ENCODE peak calls at places on chromosomes 3 and 15, in four cellular contexts. P is A549, L is ovary, Q is heart left ventricle. J is an unnamed sample. For H3K4me1, the result is how much of the 10 kb centered on the place peaks cover.

GRCh38 chr3:119524931-119525662 is 26.8 kb downstream of the TIMMDC1 start:
- DNase-seq in P (no peak), L (no peak), Q (no peak), J (no peak)

GRCh38 chr3:62184559-62184958 is 188.8 kb downstream of the FEZF2 start:
- DNase-seq in P (no peak), L (peak), Q (no peak), J (no peak)

GRCh38 chr3:128349963-128350599 is 116.6 kb downstream of the DNAJB8 start:
- DNase-seq in P (no peak), L (no peak), Q (no peak), J (peak)

GRCh38 chr15:62824111-62824737 is 218.3 kb upstream of the TPM1 start:
- DNase-seq in P (peak), L (no peak), Q (no peak), J (no peak)

GRCh38 chr3:17330660-17331059 is 411.8 kb downstream of the TBC1D5 start:
- DNase-seq in P (no peak), L (no peak), Q (no peak), J (no peak)

GRCh38 chr15:37125143-37125542 is 24.8 kb upstream of the MEIS2 start:
- DNase-seq in P (no peak), L (no peak), Q (no peak), J (no peak)

GRCh38 chr15:95875141-95875643 is 455.3 kb upstream of the NR2F2 start:
- DNase-seq in P (no peak), L (peak), Q (peak), J (peak)

GRCh38 chr3:156543043-156543555 is 11.8 kb downstream of the SSR3 start:
- DNase-seq in P (no peak), L (no peak), Q (no peak), J (no peak)

GRCh38 chr15:74967670-74968069 is 11.1 kb upstream of the RPP25 start:
- DNase-seq in P (no peak), L (no peak), Q (no peak), J (no peak)

GRCh38 chr3:27613846-27614500 is 108.2 kb downstream of the EOMES start:
- DNase-seq in P (no peak), L (no peak), Q (no peak), J (no peak)

GRCh38 chr3:194573680-194574437 is 59.4 kb downstream of the TMEM44 start:
- DNase-seq in P (peak), L (no peak), Q (peak), J (no peak)

GRCh38 chr15:65044724-65045481 is at the start of gene SLC51B:
- DNase-seq in P (peak), L (no peak), Q (peak), J (no peak)

GRCh38 chr3:42300013-42300412 is 34.0 kb upstream of the CCK start:
- DNase-seq in P (peak), L (no peak), Q (peak), J (no peak)

GRCh38 chr3:164477403-164477802 is 600.9 kb downstream of the SI start:
- DNase-seq in P (no peak), L (no peak), Q (no peak), J (no peak)

GRCh38 chr3:188769833-188770232 is 401.9 kb upstream of the TPRG1 start:
- DNase-seq in P (no peak), L (no peak), Q (no peak), J (no peak)

GRCh38 chr3:111801697-111802655 is 57.1 kb upstream of the PHLDB2 start:
- DNase-seq in P (peak), L (peak), Q (no peak), J (peak)

GRCh38 chr3:8571256-8571655 is 69.6 kb downstream of the LMCD1 start:
- DNase-seq in P (no peak), L (no peak), Q (no peak), J (no peak)

GRCh38 chr15:41870689-41871081 is 23.2 kb downstream of the SPTBN5 start:
- DNase-seq in P (no peak), L (no peak), Q (no peak), J (no peak)

GRCh38 chr15:82105458-82106205 is 59.8 kb upstream of the MEX3B start:
- DNase-seq in P (no peak), L (no peak), Q (no peak), J (no peak)

GRCh38 chr3:194265505-194265892 is 85.6 kb downstream of the CPN2 start:
- DNase-seq in P (no peak), L (peak), Q (peak), J (peak)

GRCh38 chr3:114550155-114550554 is 256.3 kb downstream of the TIGIT start:
- DNase-seq in P (peak), L (no peak), Q (no peak), J (no peak)

GRCh38 chr3:165742351-165742750 is 94.9 kb downstream of the BCHE start:
- DNase-seq in P (no peak), L (no peak), Q (no peak), J (no peak)

GRCh38 chr15:48695088-48695834 is 49.8 kb upstream of the FBN1 start:
- DNase-seq in P (no peak), L (no peak), Q (no peak), J (no peak)

GRCh38 chr3:31008986-31009385 is 114.5 kb upstream of the GADL1 start:
- DNase-seq in P (no peak), L (no peak), Q (no peak), J (no peak)

GRCh38 chr3:40951636-40952035 is 247.7 kb upstream of the CTNNB1 start:
- DNase-seq in P (no peak), L (no peak), Q (no peak), J (no peak)

GRCh38 chr3:10848261-10848660 is 32.2 kb downstream of the SLC6A11 start:
- DNase-seq in P (no peak), L (no peak), Q (no peak), J (no peak)

GRCh38 chr3:12759693-12760565 is 870 bp upstream of the TMEM40 start:
- DNase-seq in P (no peak), L (no peak), Q (no peak), J (no peak)

GRCh38 chr15:74988007-74988800 is 7.2 kb upstream of the SCAMP5 start:
- DNase-seq in P (peak), L (no peak), Q (no peak), J (no peak)

GRCh38 chr3:68931406-68932149 is 769 bp downstream of the TAFA4 start:
- DNase-seq in P (no peak), L (no peak), Q (no peak), J (no peak)

GRCh38 chr3:129418041-129418973 is 10.1 kb downstream of the EFCAB12 start:
- DNase-seq in P (no peak), L (peak), Q (no peak), J (no peak)

GRCh38 chr15:58900628-58901027 is 32.9 kb downstream of the SLTM start:
- DNase-seq in P (no peak), L (no peak), Q (no peak), J (no peak)

GRCh38 chr3:55725681-55726500 is 238.8 kb upstream of the WNT5A start:
- DNase-seq in P (no peak), L (no peak), Q (no peak), J (no peak)

GRCh38 chr3:9826815-9827574 is 16.8 kb downstream of the RPUSD3 start:
- DNase-seq in P (peak), L (no peak), Q (no peak), J (no peak)
- TF ChIP-seq POLR2A in P (no peak), L (no peak), Q (no peak), J (no peak)

DNA sequence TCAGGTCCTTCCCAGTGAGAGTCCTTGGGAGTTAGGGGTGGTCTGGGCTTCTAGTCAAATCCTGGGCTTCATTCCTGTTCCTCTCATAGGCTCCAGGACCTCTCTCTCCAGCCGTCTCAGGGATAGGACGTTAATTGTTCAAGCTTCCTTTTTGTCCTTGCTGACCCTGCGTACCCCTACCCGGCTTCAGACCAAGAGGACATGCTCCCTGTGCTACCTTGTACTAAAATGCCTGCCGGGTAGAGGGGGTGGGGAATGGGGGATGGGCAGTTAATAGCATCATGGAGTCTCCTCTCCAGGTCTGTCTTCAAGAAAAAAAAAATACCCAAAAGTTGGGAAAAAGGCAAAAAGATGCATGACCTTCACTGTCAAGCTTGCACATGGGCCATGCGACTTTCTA is 36.5 kb upstream of the GALNT15 start:
- DNase-seq in P (no peak), L (no peak), Q (no peak), J (no peak)
- H3K4me1 ChIP-seq in P (under half), L (under half), Q (under half), J (half or more)

GRCh38 chr3:186788482-186789370 is 5.3 kb downstream of the EIF4A2 start:
- DNase-seq in P (no peak), L (no peak), Q (no peak), J (no peak)
- TF ChIP-seq POLR2A in P (no peak), L (no peak), Q (no peak), J (no peak)

GRCh38 chr15:70099167-70099965 is 1.6 kb upstream of the TLE3 start:
- DNase-seq in P (peak), L (peak), Q (peak), J (peak)
- H3K4me1 ChIP-seq in P (under half), L (under half), Q (under half), J (under half)

GRCh38 chr3:50235716-50236483 is at the start of gene GNAI2:
- DNase-seq in P (peak), L (peak), Q (peak), J (peak)
- TF ChIP-seq POLR2A in P (peak), L (peak), Q (peak), J (peak)

GRCh38 chr15:52523192-52523591 is 5.5 kb downstream of the MYO5A start:
- DNase-seq in P (no peak), L (no peak), Q (no peak), J (no peak)
- H3K4me1 ChIP-seq in P (under half), L (under half), Q (under half), J (under half)

GRCh38 chr15:40846846-40847224 is 3.0 kb downstream of the SPINT1 start:
- DNase-seq in P (no peak), L (no peak), Q (no peak), J (no peak)

GRCh38 chr15:40844543-40844981 is 714 bp downstream of the SPINT1 start:
- DNase-seq in P (no peak), L (no peak), Q (peak), J (no peak)

GRCh38 chr15:40845036-40845435 is 1.2 kb downstream of the SPINT1 start:
- DNase-seq in P (no peak), L (no peak), Q (no peak), J (no peak)

GRCh38 chr15:40843885-40844542 is at the start of gene SPINT1:
- DNase-seq in P (no peak), L (no peak), Q (no peak), J (no peak)

GRCh38 chr15:40845511-40846284 is 1.9 kb downstream of the SPINT1 start:
- DNase-seq in P (no peak), L (no peak), Q (no peak), J (no peak)
- TF ChIP-seq POLR2A in P (no peak), L (no peak), Q (no peak), J (no peak)